ENCODE peak calls at places on chromosomes 5 and 9, in seven cellular contexts. L is lung; Z is cardiac muscle cell; R is RWPE2; E is CD4-positive, CD25-positive, alpha-beta regulatory T cell; I is neural progenitor cell; Y is tibial nerve. J is an unnamed sample. For H3K4me1, the result is how much of the 10 kb centered on the place peaks cover.

GRCh38 chr5:111347021-111347420 is 122.8 kb downstream of the CAMK4 start:
- DNase-seq in L (no peak), Z (no peak), R (no peak), E (no peak), I (no peak), Y (no peak), J (no peak)

GRCh38 chr5:91049800-91050199 is 333.3 kb downstream of the ARRDC3 start:
- DNase-seq in L (no peak), Z (no peak), R (peak), E (no peak), I (no peak), Y (no peak), J (no peak)

GRCh38 chr5:135174315-135175096 is 140.5 kb upstream of the PITX1 start:
- DNase-seq in L (no peak), Z (no peak), R (no peak), E (no peak), I (peak), Y (no peak), J (no peak)

GRCh38 chr5:116507051-116507537 is 67.5 kb downstream of the SEMA6A start:
- DNase-seq in L (no peak), Z (no peak), R (no peak), E (no peak), I (no peak), Y (no peak), J (no peak)

GRCh38 chr5:139745121-139745799 is 50.3 kb upstream of the PSD2 start:
- DNase-seq in L (peak), Z (no peak), R (peak), E (no peak), I (no peak), Y (peak), J (peak)

GRCh38 chr5:16271851-16272250 is 92.3 kb upstream of the MARCHF11 start:
- DNase-seq in L (no peak), Z (no peak), R (no peak), E (no peak), I (no peak), Y (no peak), J (no peak)

GRCh38 chr5:157166494-157167218 is 592 bp upstream of the GARIN3 start:
- DNase-seq in L (no peak), Z (no peak), R (no peak), E (no peak), I (no peak), Y (no peak), J (no peak)

GRCh38 chr9:125143377-125144090 is at the start of gene SCAI:
- DNase-seq in L (peak), Z (peak), R (peak), E (peak), I (peak), Y (peak), J (peak)

GRCh38 chr9:128258326-128258725 is 17.5 kb downstream of the GOLGA2 start:
- DNase-seq in L (no peak), Z (no peak), R (no peak), E (no peak), I (no peak), Y (no peak), J (no peak)

GRCh38 chr9:100567856-100568255 is 10.0 kb upstream of the CAVIN4 start:
- DNase-seq in L (no peak), Z (no peak), R (no peak), E (no peak), I (no peak), Y (no peak), J (no peak)

GRCh38 chr9:123338710-123339665 is 17.0 kb upstream of the CRB2 start:
- DNase-seq in L (no peak), Z (no peak), R (no peak), E (peak), I (no peak), Y (no peak), J (no peak)

GRCh38 chr5:100840364-100840763 is 62.7 kb downstream of the ST8SIA4 start:
- DNase-seq in L (no peak), Z (no peak), R (no peak), E (peak), I (no peak), Y (no peak), J (no peak)

GRCh38 chr9:71368157-71368556 is 246.7 kb upstream of the TRPM3 start:
- DNase-seq in L (no peak), Z (no peak), R (no peak), E (no peak), I (peak), Y (no peak), J (no peak)

GRCh38 chr9:131402738-131403492 is 9.0 kb downstream of the PRRC2B start:
- DNase-seq in L (peak), Z (no peak), R (peak), E (no peak), I (peak), Y (peak), J (peak)

GRCh38 chr9:133942206-133942975 is 49.7 kb downstream of the VAV2 start:
- DNase-seq in L (no peak), Z (no peak), R (no peak), E (no peak), I (no peak), Y (no peak), J (no peak)

GRCh38 chr9:15253786-15254185 is 53.2 kb downstream of the TTC39B start:
- DNase-seq in L (no peak), Z (no peak), R (no peak), E (no peak), I (no peak), Y (no peak), J (no peak)

GRCh38 chr5:175800656-175801081 is 70.7 kb upstream of the CPLX2 start:
- DNase-seq in L (no peak), Z (no peak), R (no peak), E (no peak), I (no peak), Y (no peak), J (peak)

GRCh38 chr9:129327552-129328283 is 149.7 kb upstream of the IER5L start:
- DNase-seq in L (no peak), Z (no peak), R (no peak), E (no peak), I (peak), Y (no peak), J (no peak)

GRCh38 chr5:33588654-33589372 is 148.0 kb downstream of the TARS1 start:
- DNase-seq in L (no peak), Z (peak), R (no peak), E (no peak), I (peak), Y (no peak), J (peak)

GRCh38 chr5:178280631-178281030 is 48.0 kb upstream of the PHYKPL start:
- DNase-seq in L (no peak), Z (no peak), R (peak), E (no peak), I (no peak), Y (no peak), J (no peak)

GRCh38 chr5:14038341-14038959 is 94.0 kb upstream of the DNAH5 start:
- DNase-seq in L (no peak), Z (no peak), R (no peak), E (no peak), I (no peak), Y (no peak), J (peak)

GRCh38 chr9:134165357-134166315 is 1.3 kb upstream of the RNU6ATAC start:
- DNase-seq in L (peak), Z (no peak), R (no peak), E (peak), I (peak), Y (no peak), J (peak)

GRCh38 chr5:144774247-144774646 is 603.6 kb downstream of the KCTD16 start:
- DNase-seq in L (no peak), Z (no peak), R (no peak), E (no peak), I (no peak), Y (no peak), J (no peak)

GRCh38 chr9:115938479-115938878 is 215.1 kb upstream of the PAPPA start:
- DNase-seq in L (no peak), Z (no peak), R (no peak), E (no peak), I (no peak), Y (no peak), J (no peak)

GRCh38 chr5:40680741-40681350 is 1.1 kb downstream of the PTGER4 start:
- DNase-seq in L (peak), Z (no peak), R (peak), E (peak), I (peak), Y (peak), J (no peak)

GRCh38 chr5:91643796-91644195 is 260.7 kb upstream of the ARRDC3 start:
- DNase-seq in L (no peak), Z (no peak), R (no peak), E (no peak), I (no peak), Y (no peak), J (no peak)

GRCh38 chr5:95809414-95809960 is 13.0 kb downstream of the GLRX start:
- DNase-seq in L (no peak), Z (no peak), R (no peak), E (no peak), I (no peak), Y (no peak), J (no peak)

GRCh38 chr5:176180781-176181180 is 57.4 kb upstream of the SIMC1 start:
- DNase-seq in L (no peak), Z (no peak), R (no peak), E (no peak), I (no peak), Y (no peak), J (no peak)

GRCh38 chr5:93267736-93268135 is 313.3 kb downstream of the NR2F1-AS1 start:
- DNase-seq in L (no peak), Z (no peak), R (peak), E (no peak), I (no peak), Y (no peak), J (no peak)

GRCh38 chr9:98995059-98995665 is 51.5 kb downstream of the COL15A1 start:
- DNase-seq in L (peak), Z (no peak), R (no peak), E (no peak), I (no peak), Y (no peak), J (no peak)

GRCh38 chr5:98497391-98497790 is 276.1 kb upstream of the RGMB start:
- DNase-seq in L (no peak), Z (no peak), R (no peak), E (no peak), I (no peak), Y (no peak), J (no peak)

GRCh38 chr9:16275795-16276624 is 594.5 kb downstream of the BNC2 start:
- DNase-seq in L (no peak), Z (no peak), R (no peak), E (no peak), I (no peak), Y (no peak), J (no peak)

GRCh38 chr5:128276537-128277216 is 193.1 kb downstream of the SLC12A2 start:
- DNase-seq in L (no peak), Z (no peak), R (no peak), E (no peak), I (no peak), Y (no peak), J (no peak)

GRCh38 chr9:13478235-13478634 is 198.7 kb upstream of the MPDZ start:
- DNase-seq in L (no peak), Z (no peak), R (no peak), E (no peak), I (no peak), Y (no peak), J (no peak)

GRCh38 chr5:112192886-112193285 is 226.2 kb downstream of the EPB41L4A start:
- DNase-seq in L (no peak), Z (no peak), R (no peak), E (no peak), I (no peak), Y (no peak), J (no peak)

GRCh38 chr5:153358315-153358976 is 132.0 kb upstream of the GRIA1 start:
- DNase-seq in L (no peak), Z (no peak), R (no peak), E (no peak), I (no peak), Y (no peak), J (no peak)

GRCh38 chr5:160353379-160353778 is 17.0 kb downstream of the C1QTNF2 start:
- DNase-seq in L (no peak), Z (no peak), R (no peak), E (no peak), I (no peak), Y (no peak), J (no peak)

DNA sequence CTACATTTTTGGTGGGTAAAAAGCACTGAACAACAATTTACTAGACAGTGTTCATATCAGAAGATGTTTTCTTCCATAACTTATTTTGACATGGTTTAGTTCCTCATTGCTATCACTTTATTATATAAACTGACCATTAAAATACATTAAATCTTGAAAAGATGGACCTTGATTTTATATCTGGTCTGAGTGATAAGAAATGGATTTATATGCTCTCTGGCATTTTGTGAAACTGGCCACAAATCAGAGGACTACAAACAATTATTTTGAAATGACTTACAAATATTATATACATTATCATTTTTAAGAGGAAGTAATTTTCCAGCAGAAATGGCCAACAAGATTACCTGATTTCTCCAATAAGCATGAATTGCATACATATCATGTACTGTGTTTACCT is 23.6 kb upstream of the TRIM36 start:
- DNase-seq in L (no peak), Z (no peak), R (no peak), E (no peak), I (no peak), Y (no peak), J (no peak)
- H3K27ac ChIP-seq in L (no peak), Z (no peak), R (no peak), E (no peak), I (no peak), Y (no peak), J (no peak)

GRCh38 chr5:172002840-172003512 is 3.5 kb downstream of the FBXW11 start:
- DNase-seq in L (no peak), Z (no peak), R (no peak), E (no peak), I (no peak), Y (no peak), J (no peak)

GRCh38 chr5:172002310-172002709 is 4.1 kb downstream of the FBXW11 start:
- DNase-seq in L (no peak), Z (peak), R (no peak), E (no peak), I (peak), Y (no peak), J (no peak)

GRCh38 chr5:171997011-171997410 is 9.4 kb downstream of the FBXW11 start:
- DNase-seq in L (no peak), Z (no peak), R (no peak), E (no peak), I (no peak), Y (no peak), J (no peak)

GRCh38 chr5:171999877-172000276 is 6.6 kb downstream of the FBXW11 start:
- DNase-seq in L (no peak), Z (no peak), R (no peak), E (no peak), I (no peak), Y (no peak), J (no peak)

GRCh38 chr5:171999100-171999499 is 7.3 kb downstream of the FBXW11 start:
- DNase-seq in L (no peak), Z (no peak), R (no peak), E (no peak), I (no peak), Y (no peak), J (no peak)
- H3K4me1 ChIP-seq in L (under half), Z (under half), R (under half), E (under half), I (under half), Y (under half), J (under half)

GRCh38 chr5:149028161-149028560 is 34.7 kb downstream of the SH3TC2 start:
- DNase-seq in L (no peak), Z (no peak), R (no peak), E (no peak), I (no peak), Y (no peak), J (peak)
- H3K27ac ChIP-seq in L (no peak), Z (no peak), R (no peak), E (no peak), I (no peak), Y (no peak), J (no peak)

DNA sequence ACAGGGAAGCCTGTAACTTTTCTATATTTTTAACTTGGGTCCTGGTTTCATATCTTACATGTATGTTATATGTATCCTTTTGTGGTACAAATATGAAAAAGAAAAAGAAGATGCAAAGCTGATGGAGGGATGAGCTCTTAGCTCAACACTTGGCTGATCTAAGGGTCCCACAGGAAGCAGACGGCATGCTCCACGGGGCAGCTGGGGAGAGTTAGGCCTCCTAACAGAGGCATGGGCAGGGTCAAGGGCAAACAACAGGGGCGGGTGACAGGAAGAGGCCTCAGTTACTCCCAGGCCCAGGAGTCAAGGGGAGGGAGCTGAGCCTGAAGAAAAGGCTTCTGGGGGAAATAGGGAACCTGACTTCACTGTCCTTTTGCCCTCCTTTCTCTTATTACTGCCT is 287.2 kb downstream of the ZSWIM6 start:
- DNase-seq in L (no peak), Z (no peak), R (no peak), E (no peak), I (no peak), Y (no peak), J (no peak)
- H3K4me1 ChIP-seq in L (under half), Z (under half), R (under half), E (under half), I (under half), Y (under half), J (under half)

GRCh38 chr5:75571547-75571946 is 39.7 kb upstream of the ANKDD1B start:
- DNase-seq in L (no peak), Z (no peak), R (no peak), E (no peak), I (no peak), Y (no peak), J (no peak)

DNA sequence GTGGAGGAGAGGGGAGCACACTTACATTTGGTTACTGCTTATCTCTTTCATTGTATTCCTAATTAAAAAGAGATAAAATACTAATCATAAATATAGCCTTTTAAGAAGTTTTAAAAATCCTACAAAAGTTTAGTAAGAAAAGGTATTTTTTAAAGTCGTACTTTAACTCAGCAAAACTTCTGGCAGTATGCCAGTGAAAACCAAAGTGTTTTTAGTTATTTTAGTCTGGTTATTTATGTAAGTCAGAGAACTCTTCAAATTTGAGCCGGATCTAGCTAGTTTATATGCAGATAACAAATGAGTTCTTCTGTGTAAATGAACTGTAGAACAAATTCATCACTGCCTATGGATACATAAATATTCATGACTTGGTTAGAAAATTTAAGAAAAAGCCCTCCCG is 36.5 kb upstream of the ANKDD1B start:
- DNase-seq in L (no peak), Z (peak), R (no peak), E (no peak), I (no peak), Y (no peak), J (peak)
- H3K27ac ChIP-seq in L (no peak), Z (no peak), R (no peak), E (no peak), I (no peak), Y (peak), J (no peak)